ENCODE peak calls at places on chromosomes 12 and 14, in ten cellular contexts. F is DND-41, E is nucleus accumbens, C is hypothalamus, U is ELR, T is HepG2, Y is foreskin melanocyte, J is sigmoid colon, S is HT1080, B is mucosa of gallbladder. I is an unnamed sample.

GRCh38 chr14:46651526-46652144 is at the start of gene RPL10L:
- DNase-seq in F (no peak), E (no peak), C (no peak), U (no peak), T (no peak), Y (no peak), J (no peak), S (no peak), B (no peak), I (no peak)

GRCh38 chr14:22046063-22046462 is 372.4 kb upstream of the OR4E1 start:
- DNase-seq in F (no peak), E (no peak), C (no peak), U (no peak), T (no peak), Y (no peak), J (no peak), S (no peak), B (no peak), I (no peak)

GRCh38 chr12:131229426-131230339 is 276.0 kb downstream of the ADGRD1 start:
- DNase-seq in F (no peak), E (no peak), C (no peak), U (no peak), T (no peak), Y (no peak), J (no peak), S (no peak), B (peak; percentile 15), I (no peak)

GRCh38 chr12:50615534-50616296 is 110.9 kb downstream of the DIP2B start:
- DNase-seq in F (no peak), E (no peak), C (no peak), U (peak; percentile 37), T (no peak), Y (no peak), J (no peak), S (no peak), B (no peak), I (peak; percentile 65)

GRCh38 chr12:130603566-130603965 is 112.5 kb downstream of the RIMBP2 start:
- DNase-seq in F (no peak), E (no peak), C (no peak), U (no peak), T (no peak), Y (no peak), J (no peak), S (no peak), B (no peak), I (no peak)

GRCh38 chr12:80709811-80710726 is 2.6 kb downstream of the MYF6 start:
- DNase-seq in F (no peak), E (no peak), C (no peak), U (peak; percentile 22), T (peak; percentile 9), Y (no peak), J (no peak), S (no peak), B (no peak), I (no peak)

GRCh38 chr14:99943620-99944019 is 121.6 kb upstream of the EVL start:
- DNase-seq in F (no peak), E (no peak), C (no peak), U (no peak), T (no peak), Y (no peak), J (peak; percentile 33), S (no peak), B (no peak), I (no peak)

GRCh38 chr14:29242755-29243340 is 476.3 kb downstream of the FOXG1 start:
- DNase-seq in F (no peak), E (no peak), C (no peak), U (peak; percentile 32), T (no peak), Y (no peak), J (no peak), S (peak; percentile 24), B (peak; percentile 20), I (no peak)

GRCh38 chr12:90366286-90366685 is 588.7 kb downstream of the CCER1 start:
- DNase-seq in F (no peak), E (no peak), C (no peak), U (peak; percentile 8), T (no peak), Y (no peak), J (no peak), S (peak; percentile 15), B (no peak), I (peak; percentile 69)

GRCh38 chr12:77924703-77925102 is 94.0 kb downstream of the NAV3 start:
- DNase-seq in F (no peak), E (no peak), C (no peak), U (no peak), T (no peak), Y (peak; percentile 64), J (no peak), S (no peak), B (no peak), I (peak; percentile 92)

GRCh38 chr12:67475725-67476124 is 172.8 kb upstream of the DYRK2 start:
- DNase-seq in F (no peak), E (no peak), C (no peak), U (no peak), T (no peak), Y (no peak), J (no peak), S (peak; percentile 64), B (no peak), I (no peak)

GRCh38 chr12:75974323-75975273 is 57.0 kb downstream of the PHLDA1 start:
- DNase-seq in F (no peak), E (no peak), C (no peak), U (no peak), T (peak; percentile 36), Y (no peak), J (no peak), S (no peak), B (no peak), I (no peak)

GRCh38 chr14:23056257-23056955 is 914 bp downstream of the CDH24 start:
- DNase-seq in F (peak; percentile 66), E (no peak), C (no peak), U (peak; percentile 82), T (peak; percentile 81), Y (peak; percentile 55), J (peak; percentile 80), S (peak; percentile 77), B (peak; percentile 61), I (peak; percentile 81)

GRCh38 chr12:130775953-130776856 is 60.1 kb upstream of the RIMBP2 start:
- DNase-seq in F (no peak), E (no peak), C (no peak), U (peak; percentile 84), T (peak; percentile 97), Y (peak; percentile 95), J (no peak), S (peak; percentile 80), B (peak; percentile 44), I (peak; percentile 91)

GRCh38 chr12:50925342-50925651 is 27.0 kb upstream of the HIGD1C start:
- DNase-seq in F (peak; percentile 85), E (no peak), C (no peak), U (no peak), T (no peak), Y (no peak), J (no peak), S (no peak), B (peak; percentile 10), I (no peak)

GRCh38 chr12:101619868-101620761 is 25.3 kb downstream of the MYBPC1 start:
- DNase-seq in F (no peak), E (no peak), C (no peak), U (no peak), T (no peak), Y (no peak), J (no peak), S (no peak), B (no peak), I (no peak)

GRCh38 chr12:62934799-62935674 is at the start of gene PPM1H:
- DNase-seq in F (peak; percentile 72), E (peak; percentile 65), C (peak; percentile 71), U (peak; percentile 60), T (peak; percentile 86), Y (peak; percentile 39), J (peak; percentile 67), S (peak; percentile 66), B (peak; percentile 90), I (peak; percentile 78)

I was measured in adipocyte.